ENCODE peak calls at places on chromosome 1, in five cellular contexts. One of them, this sample, is unnamed.

GRCh38 chr1:243508303-243508713 is 252.5 kb downstream of the SDCCAG8 start:
- DNase-seq in left ventricle myocardium inferior: no peak
- DNase-seq in GM23338: no peak
- DNase-seq in AG10803: no peak
- DNase-seq in psoas muscle: no peak
- DNase-seq in this sample: no peak

GRCh38 chr1:211339631-211340041 is 13.0 kb downstream of the TRAF5 start:
- DNase-seq in left ventricle myocardium inferior: no peak
- DNase-seq in GM23338: peak; percentile 21
- DNase-seq in AG10803: no peak
- DNase-seq in psoas muscle: no peak
- DNase-seq in this sample: no peak

GRCh38 chr1:159959451-159959850 is 5.4 kb upstream of the SLAMF9 start:
- DNase-seq in left ventricle myocardium inferior: no peak
- DNase-seq in GM23338: no peak
- DNase-seq in AG10803: peak; percentile 18
- DNase-seq in psoas muscle: no peak
- DNase-seq in this sample: no peak

GRCh38 chr1:23673086-23673813 is 18.4 kb upstream of the RPL11 start:
- DNase-seq in left ventricle myocardium inferior: no peak
- DNase-seq in GM23338: peak; percentile 85
- DNase-seq in AG10803: peak; percentile 40
- DNase-seq in psoas muscle: no peak
- DNase-seq in this sample: peak; percentile 43

GRCh38 chr1:92994105-92994712 is 32.9 kb upstream of the DIPK1A start:
- DNase-seq in left ventricle myocardium inferior: no peak
- DNase-seq in GM23338: peak; percentile 93
- DNase-seq in AG10803: peak; percentile 86
- DNase-seq in psoas muscle: no peak
- DNase-seq in this sample: peak; percentile 83

GRCh38 chr1:200872446-200873115 is at the start of gene GPR25:
- DNase-seq in left ventricle myocardium inferior: no peak
- DNase-seq in GM23338: no peak
- DNase-seq in AG10803: no peak
- DNase-seq in psoas muscle: no peak
- DNase-seq in this sample: no peak

GRCh38 chr1:94323311-94324167 is 86.2 kb upstream of the ARHGAP29 start:
- DNase-seq in left ventricle myocardium inferior: no peak
- DNase-seq in GM23338: no peak
- DNase-seq in AG10803: no peak
- DNase-seq in psoas muscle: no peak
- DNase-seq in this sample: no peak

GRCh38 chr1:110114784-110115183 is 2.5 kb downstream of the UBL4B start:
- DNase-seq in left ventricle myocardium inferior: no peak
- DNase-seq in GM23338: no peak
- DNase-seq in AG10803: no peak
- DNase-seq in psoas muscle: no peak
- DNase-seq in this sample: no peak

GRCh38 chr1:232534552-232535517 is 95.1 kb downstream of the SIPA1L2 start:
- DNase-seq in left ventricle myocardium inferior: no peak
- DNase-seq in GM23338: no peak
- DNase-seq in AG10803: no peak
- DNase-seq in psoas muscle: no peak
- DNase-seq in this sample: no peak

GRCh38 chr1:3393987-3394920 is 60.2 kb upstream of the ARHGEF16 start:
- DNase-seq in left ventricle myocardium inferior: no peak
- DNase-seq in GM23338: peak; percentile 34
- DNase-seq in AG10803: no peak
- DNase-seq in psoas muscle: no peak
- DNase-seq in this sample: no peak
- H3K4me3 ChIP-seq in left ventricle myocardium inferior: peak overlapping the region; percentile 65
- H3K4me3 ChIP-seq in GM23338: peak overlapping the region; percentile 68
- H3K4me3 ChIP-seq in AG10803: no peak overlapping the region
- H3K4me3 ChIP-seq in psoas muscle: peak overlapping the region; percentile 56
- H3K4me3 ChIP-seq in this sample: no peak overlapping the region

DNA sequence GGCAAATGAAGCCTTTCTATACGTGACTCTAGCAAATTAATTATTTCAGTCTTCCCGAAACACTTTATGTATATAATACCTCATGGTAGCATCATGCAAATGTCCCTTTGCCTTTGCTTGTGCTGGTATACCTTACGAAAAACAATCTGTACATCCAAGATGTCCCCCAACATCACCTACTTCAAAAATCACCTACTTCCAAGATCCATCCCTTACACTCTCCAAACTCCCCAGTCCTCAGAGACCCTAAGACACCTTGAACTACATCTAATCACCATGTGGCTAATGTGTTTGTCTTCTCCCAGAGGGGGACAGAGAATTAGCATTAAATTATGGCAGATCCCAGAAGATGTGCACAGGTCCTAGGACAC is 46.5 kb upstream of the CRNN start:
- DNase-seq in left ventricle myocardium inferior: no peak
- DNase-seq in GM23338: no peak
- DNase-seq in AG10803: no peak
- DNase-seq in psoas muscle: no peak
- DNase-seq in this sample: no peak
- H3K4me3 ChIP-seq in left ventricle myocardium inferior: no peak overlapping the region
- H3K4me3 ChIP-seq in GM23338: no peak overlapping the region
- H3K4me3 ChIP-seq in AG10803: no peak overlapping the region
- H3K4me3 ChIP-seq in psoas muscle: no peak overlapping the region
- H3K4me3 ChIP-seq in this sample: no peak overlapping the region

DNA sequence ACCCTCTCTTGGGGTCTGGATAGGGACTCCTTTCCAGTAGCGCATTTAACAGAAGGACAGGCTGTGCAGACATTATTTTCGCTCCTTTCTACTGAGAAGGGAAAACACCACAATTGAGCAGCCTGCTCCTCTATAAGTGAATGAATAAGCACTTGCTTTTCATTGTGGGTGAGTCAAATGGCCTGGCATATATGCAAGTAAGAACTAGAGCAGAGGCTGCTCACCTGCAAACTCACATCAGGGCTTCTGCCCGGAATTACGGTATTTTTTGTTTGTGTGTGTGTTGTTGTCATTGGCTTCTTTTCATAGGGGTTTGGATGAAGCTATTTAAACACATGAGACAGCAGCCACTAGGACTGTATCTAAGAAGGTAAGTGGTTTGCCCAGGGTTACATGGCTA is 200.1 kb upstream of the CAMK1G start:
- DNase-seq in left ventricle myocardium inferior: no peak
- DNase-seq in GM23338: no peak
- DNase-seq in AG10803: no peak
- DNase-seq in psoas muscle: no peak
- DNase-seq in this sample: peak; percentile 19
- H3K4me3 ChIP-seq in left ventricle myocardium inferior: no peak overlapping the region
- H3K4me3 ChIP-seq in GM23338: no peak overlapping the region
- H3K4me3 ChIP-seq in AG10803: no peak overlapping the region
- H3K4me3 ChIP-seq in psoas muscle: no peak overlapping the region
- H3K4me3 ChIP-seq in this sample: no peak overlapping the region

DNA sequence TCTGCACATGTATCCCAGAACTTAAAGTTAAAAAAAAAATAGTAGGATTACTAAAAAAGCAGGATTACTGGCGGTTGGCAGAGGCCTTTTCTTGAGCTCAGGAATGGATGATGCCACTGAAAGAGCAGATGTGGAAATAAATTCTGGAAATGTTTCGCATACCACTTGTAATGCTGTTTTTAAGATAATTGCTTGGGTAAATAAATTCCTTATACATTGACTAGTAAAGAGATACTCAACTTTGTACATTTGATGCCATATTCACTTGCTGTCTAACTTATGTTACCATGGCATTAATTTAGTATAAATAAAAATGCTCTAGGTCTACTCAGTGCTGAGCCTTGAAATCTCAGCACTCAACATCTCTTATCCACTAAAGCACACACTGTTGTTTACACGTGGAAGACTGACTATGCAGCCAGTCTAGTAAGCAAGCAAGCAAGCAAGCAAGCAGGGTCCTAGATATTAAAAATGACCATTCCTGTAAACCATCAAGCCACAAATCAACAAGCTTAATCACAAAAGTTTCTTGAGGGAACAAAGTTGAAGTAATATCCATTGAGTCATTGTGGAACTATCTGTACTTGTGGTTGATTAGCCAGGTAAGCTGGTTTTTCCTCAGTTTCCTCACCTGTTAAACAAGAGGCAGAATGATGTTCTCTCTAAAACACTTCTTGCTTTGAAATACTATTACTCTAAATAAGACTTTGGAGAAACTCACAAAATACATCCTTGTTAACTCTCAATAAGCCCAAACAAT is 1.7 kb upstream of the RASAL2 start:
- DNase-seq in left ventricle myocardium inferior: no peak
- DNase-seq in GM23338: no peak
- DNase-seq in AG10803: peak; percentile 88
- DNase-seq in psoas muscle: no peak
- DNase-seq in this sample: no peak
- H3K4me3 ChIP-seq in left ventricle myocardium inferior: no peak overlapping the region
- H3K4me3 ChIP-seq in GM23338: peak overlapping the region; percentile 87
- H3K4me3 ChIP-seq in AG10803: peak overlapping the region; percentile 89
- H3K4me3 ChIP-seq in psoas muscle: peak overlapping the region; percentile 72
- H3K4me3 ChIP-seq in this sample: no peak overlapping the region

GRCh38 chr1:8025061-8025670 is 943 bp downstream of the ERRFI1 start:
- DNase-seq in left ventricle myocardium inferior: no peak
- DNase-seq in GM23338: no peak
- DNase-seq in AG10803: peak; percentile 17
- DNase-seq in psoas muscle: no peak
- DNase-seq in this sample: peak; percentile 35

GRCh38 chr1:8025671-8026144 is 401 bp downstream of the ERRFI1 start:
- DNase-seq in left ventricle myocardium inferior: no peak
- DNase-seq in GM23338: no peak
- DNase-seq in AG10803: no peak
- DNase-seq in psoas muscle: no peak
- DNase-seq in this sample: no peak

GRCh38 chr1:8027748-8028631 is 1.9 kb upstream of the ERRFI1 start:
- DNase-seq in left ventricle myocardium inferior: no peak
- DNase-seq in GM23338: no peak
- DNase-seq in AG10803: peak; percentile 95
- DNase-seq in psoas muscle: no peak
- DNase-seq in this sample: peak; percentile 77

GRCh38 chr1:8026153-8026975 is at the start of gene ERRFI1:
- DNase-seq in left ventricle myocardium inferior: peak; percentile 97
- DNase-seq in GM23338: peak; percentile 95
- DNase-seq in AG10803: peak; percentile 95
- DNase-seq in psoas muscle: peak; percentile 98
- DNase-seq in this sample: peak; percentile 98

DNA sequence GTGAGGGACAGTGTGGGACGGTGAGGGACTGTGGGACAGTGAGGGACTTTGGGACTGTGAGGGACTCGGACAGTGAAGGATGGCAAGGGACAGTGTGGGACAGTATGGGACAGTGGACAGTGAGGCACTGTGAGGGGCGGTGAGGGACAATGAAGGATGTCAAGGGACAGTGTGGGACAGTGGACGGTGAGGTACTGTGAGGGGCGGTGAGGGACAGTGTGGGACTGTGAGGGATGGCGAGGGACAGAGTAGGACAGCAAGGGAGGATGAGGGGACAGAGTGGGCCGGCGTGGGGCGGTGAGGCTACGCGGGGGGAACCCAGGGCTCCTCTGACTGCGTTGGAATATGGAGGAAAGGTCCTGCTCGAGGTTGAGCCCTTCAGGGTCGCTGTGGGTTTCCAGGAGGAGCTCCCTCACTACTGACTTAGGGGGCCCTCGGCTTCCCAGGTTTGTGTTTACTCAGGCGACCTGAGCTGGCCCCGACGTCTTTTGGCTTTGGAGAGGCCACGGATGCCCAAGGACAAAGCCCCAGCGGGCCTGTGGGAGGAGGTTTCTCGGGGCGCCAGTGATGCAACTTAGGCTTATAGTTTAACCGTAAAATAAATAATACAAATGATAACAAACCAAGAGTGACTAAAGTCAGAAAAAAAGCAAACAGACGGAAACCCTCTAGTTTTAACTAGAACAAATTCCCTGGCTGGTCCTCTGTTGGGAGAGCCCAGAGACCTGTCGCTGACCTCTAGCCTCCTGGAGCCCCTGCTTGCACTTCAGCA is 1.1 kb upstream of the ERRFI1 start:
- DNase-seq in left ventricle myocardium inferior: no peak
- DNase-seq in GM23338: peak; percentile 55
- DNase-seq in AG10803: no peak
- DNase-seq in psoas muscle: peak; percentile 56
- DNase-seq in this sample: peak; percentile 67
- H3K4me3 ChIP-seq in left ventricle myocardium inferior: peak overlapping the region; percentile 94
- H3K4me3 ChIP-seq in GM23338: peak overlapping the region; percentile 85
- H3K4me3 ChIP-seq in AG10803: peak overlapping the region; percentile 66
- H3K4me3 ChIP-seq in psoas muscle: peak overlapping the region; percentile 74
- H3K4me3 ChIP-seq in this sample: peak overlapping the region; percentile 66

GRCh38 chr1:184315254-184315653 is 71.6 kb upstream of the C1orf21 start:
- DNase-seq in left ventricle myocardium inferior: no peak
- DNase-seq in GM23338: no peak
- DNase-seq in AG10803: peak; percentile 93
- DNase-seq in psoas muscle: no peak
- DNase-seq in this sample: no peak
- H3K4me3 ChIP-seq in left ventricle myocardium inferior: no peak overlapping the region
- H3K4me3 ChIP-seq in GM23338: no peak overlapping the region
- H3K4me3 ChIP-seq in AG10803: no peak overlapping the region
- H3K4me3 ChIP-seq in psoas muscle: no peak overlapping the region
- H3K4me3 ChIP-seq in this sample: no peak overlapping the region

DNA sequence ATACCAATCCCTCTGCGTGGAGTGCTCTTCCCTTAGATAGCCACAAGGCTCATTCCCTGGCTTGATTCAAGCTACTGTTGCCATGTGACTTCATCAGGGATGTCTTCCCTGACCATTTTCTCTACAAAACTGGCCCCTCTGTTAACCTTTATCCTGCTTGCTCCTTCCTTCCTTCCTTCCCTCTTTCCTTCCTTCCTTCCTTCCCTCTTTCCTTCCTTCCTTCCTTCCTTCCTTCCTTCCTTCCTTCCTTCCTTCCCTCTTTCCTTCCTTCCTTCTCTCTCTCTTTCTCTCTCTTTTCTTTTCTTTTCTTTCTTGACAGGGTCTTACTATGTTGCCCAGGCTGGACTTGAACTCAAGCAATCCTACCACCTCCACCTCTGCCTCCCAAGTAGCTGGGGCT is 6.2 kb upstream of the RYR2 start:
- DNase-seq in left ventricle myocardium inferior: no peak
- DNase-seq in GM23338: no peak
- DNase-seq in AG10803: no peak
- DNase-seq in psoas muscle: no peak
- DNase-seq in this sample: no peak
- H3K4me3 ChIP-seq in left ventricle myocardium inferior: no peak overlapping the region
- H3K4me3 ChIP-seq in GM23338: no peak overlapping the region
- H3K4me3 ChIP-seq in AG10803: no peak overlapping the region
- H3K4me3 ChIP-seq in psoas muscle: no peak overlapping the region
- H3K4me3 ChIP-seq in this sample: no peak overlapping the region